ENCODE peak calls at places on chromosome 20, in ten cellular contexts. B is cardiac muscle cell; W is mesenchymal stem cell; X is psoas muscle; Y is HFF-Myc; V is HepG2; C is fibroblast of the conjunctiva; R is NCI-H460; K is naive thymus-derived CD4-positive, alpha-beta T cell; P is Peyer's patch. S is an unnamed sample.

GRCh38 chr20:1429143-1429728 is 36.4 kb upstream of the FKBP1A start:
- DNase-seq in B (no peak), W (no peak), X (no peak), Y (no peak), V (no peak), C (no peak), R (no peak), K (no peak), P (no peak), S (no peak)

GRCh38 chr20:38962898-38963484 is 847 bp downstream of the DHX35 start:
- DNase-seq in B (no peak), W (no peak), X (no peak), Y (no peak), V (no peak), C (no peak), R (no peak), K (no peak), P (no peak), S (no peak)

GRCh38 chr20:18632196-18632789 is 44.4 kb downstream of the DTD1 start:
- DNase-seq in B (peak), W (peak), X (peak), Y (no peak), V (peak), C (peak), R (peak), K (peak), P (peak), S (peak)

GRCh38 chr20:5920581-5920980 is 29.8 kb downstream of the TRMT6 start:
- DNase-seq in B (no peak), W (no peak), X (no peak), Y (no peak), V (no peak), C (no peak), R (no peak), K (no peak), P (no peak), S (no peak)

GRCh38 chr20:54165803-54166202 is 8.0 kb downstream of the CYP24A1 start:
- DNase-seq in B (no peak), W (no peak), X (no peak), Y (no peak), V (no peak), C (no peak), R (no peak), K (no peak), P (no peak), S (no peak)

GRCh38 chr20:35620818-35621559 is 5.4 kb downstream of the SPAG4 start:
- DNase-seq in B (no peak), W (no peak), X (no peak), Y (no peak), V (no peak), C (no peak), R (no peak), K (no peak), P (no peak), S (no peak)

GRCh38 chr20:51703446-51704287 is 64.5 kb downstream of the ATP9A start:
- DNase-seq in B (no peak), W (peak), X (no peak), Y (no peak), V (peak), C (no peak), R (no peak), K (no peak), P (no peak), S (no peak)

GRCh38 chr20:14700641-14700965 is 363.2 kb upstream of the FLRT3 start:
- DNase-seq in B (no peak), W (peak), X (no peak), Y (no peak), V (no peak), C (no peak), R (no peak), K (no peak), P (no peak), S (no peak)

GRCh38 chr20:10929023-10929422 is 255.2 kb upstream of the JAG1 start:
- DNase-seq in B (no peak), W (peak), X (no peak), Y (no peak), V (no peak), C (no peak), R (no peak), K (no peak), P (no peak), S (no peak)

GRCh38 chr20:39855799-39856198 is 833.2 kb downstream of the MAFB start:
- DNase-seq in B (no peak), W (peak), X (no peak), Y (peak), V (no peak), C (no peak), R (no peak), K (no peak), P (no peak), S (no peak)

GRCh38 chr20:17972121-17972520 is 3.3 kb downstream of the MGME1 start:
- DNase-seq in B (no peak), W (no peak), X (no peak), Y (no peak), V (no peak), C (no peak), R (no peak), K (no peak), P (no peak), S (no peak)

GRCh38 chr20:57048027-57048869 is 218.2 kb downstream of the BMP7 start:
- DNase-seq in B (peak), W (peak), X (no peak), Y (no peak), V (peak), C (no peak), R (peak), K (no peak), P (peak), S (no peak)

GRCh38 chr20:36728986-36729385 is 16.9 kb downstream of the NDRG3 start:
- DNase-seq in B (no peak), W (peak), X (no peak), Y (no peak), V (peak), C (no peak), R (no peak), K (no peak), P (no peak), S (no peak)

GRCh38 chr20:8464368-8464767 is 332.3 kb downstream of the PLCB1 start:
- DNase-seq in B (no peak), W (no peak), X (no peak), Y (no peak), V (peak), C (no peak), R (peak), K (no peak), P (peak), S (no peak)

GRCh38 chr20:44750081-44750805 is 4.6 kb downstream of the KCNK15 start:
- DNase-seq in B (no peak), W (no peak), X (no peak), Y (no peak), V (no peak), C (no peak), R (no peak), K (no peak), P (no peak), S (no peak)

GRCh38 chr20:33839591-33839990 is 28.4 kb downstream of the CHMP4B start:
- DNase-seq in B (peak), W (no peak), X (peak), Y (no peak), V (no peak), C (no peak), R (no peak), K (no peak), P (no peak), S (no peak)

S was measured in substantia nigra.